ENCODE peak calls at places on chromosome 6, in six cellular contexts. One of them, this sample, is unnamed.

GRCh38 chr6:136095961-136096360 is 154.2 kb downstream of the MTFR2 start:
- DNase-seq in AG10803: peak
- DNase-seq in breast epithelium: no peak
- DNase-seq in HFFc6: no peak
- DNase-seq in AG04449: no peak
- DNase-seq in HCT116: no peak
- DNase-seq in this sample: no peak

GRCh38 chr6:43334466-43335095 is 26.0 kb upstream of the CRIP3 start:
- DNase-seq in AG04449: peak
- DNase-seq in HCT116: peak
- DNase-seq in HFFc6: peak
- DNase-seq in AG10803: peak
- DNase-seq in breast epithelium: no peak
- DNase-seq in this sample: no peak

GRCh38 chr6:2531426-2532208 is 219.1 kb downstream of the MYLK4 start:
- DNase-seq in HCT116: no peak
- DNase-seq in AG04449: peak
- DNase-seq in AG10803: peak
- DNase-seq in HFFc6: peak
- DNase-seq in breast epithelium: no peak
- DNase-seq in this sample: no peak

GRCh38 chr6:139296927-139297326 is 5.1 kb upstream of the TXLNB start:
- DNase-seq in HFFc6: peak
- DNase-seq in AG04449: no peak
- DNase-seq in AG10803: peak
- DNase-seq in HCT116: no peak
- DNase-seq in breast epithelium: no peak
- DNase-seq in this sample: no peak

GRCh38 chr6:155771822-155772221 is 316.2 kb upstream of the NOX3 start:
- DNase-seq in HCT116: no peak
- DNase-seq in HFFc6: no peak
- DNase-seq in AG04449: no peak
- DNase-seq in AG10803: no peak
- DNase-seq in breast epithelium: no peak
- DNase-seq in this sample: no peak

GRCh38 chr6:105135056-105135455 is 44.8 kb downstream of the POPDC3 start:
- DNase-seq in breast epithelium: no peak
- DNase-seq in HCT116: no peak
- DNase-seq in AG10803: peak
- DNase-seq in AG04449: no peak
- DNase-seq in HFFc6: no peak
- DNase-seq in this sample: no peak

GRCh38 chr6:26312096-26312463 is 52.9 kb upstream of the BTN3A2 start:
- DNase-seq in AG04449: no peak
- DNase-seq in HFFc6: no peak
- DNase-seq in AG10803: no peak
- DNase-seq in breast epithelium: no peak
- DNase-seq in HCT116: no peak
- DNase-seq in this sample: no peak

GRCh38 chr6:114121913-114122662 is 151.1 kb upstream of the HDAC2 start:
- DNase-seq in breast epithelium: no peak
- DNase-seq in HFFc6: no peak
- DNase-seq in AG04449: no peak
- DNase-seq in HCT116: no peak
- DNase-seq in AG10803: peak
- DNase-seq in this sample: no peak

GRCh38 chr6:146312606-146313005 is 231.0 kb upstream of the RAB32 start:
- DNase-seq in HCT116: no peak
- DNase-seq in breast epithelium: no peak
- DNase-seq in AG10803: peak
- DNase-seq in AG04449: no peak
- DNase-seq in HFFc6: no peak
- DNase-seq in this sample: no peak

GRCh38 chr6:117601811-117602150 is 530 bp downstream of the GOPC start:
- DNase-seq in HCT116: no peak
- DNase-seq in breast epithelium: no peak
- DNase-seq in AG04449: no peak
- DNase-seq in AG10803: no peak
- DNase-seq in HFFc6: no peak
- DNase-seq in this sample: no peak

GRCh38 chr6:26438000-26438399 is 2.3 kb upstream of the BTN3A3 start:
- DNase-seq in AG10803: no peak
- DNase-seq in AG04449: no peak
- DNase-seq in HCT116: no peak
- DNase-seq in HFFc6: no peak
- DNase-seq in breast epithelium: no peak
- DNase-seq in this sample: no peak

GRCh38 chr6:43715056-43715788 is 27.6 kb upstream of the MRPS18A start:
- DNase-seq in AG10803: no peak
- DNase-seq in breast epithelium: no peak
- DNase-seq in HCT116: no peak
- DNase-seq in AG04449: no peak
- DNase-seq in HFFc6: no peak
- DNase-seq in this sample: no peak

GRCh38 chr6:137443901-137444300 is 50.3 kb downstream of the OLIG3 start:
- DNase-seq in breast epithelium: no peak
- DNase-seq in HFFc6: no peak
- DNase-seq in HCT116: peak
- DNase-seq in AG10803: no peak
- DNase-seq in AG04449: no peak
- DNase-seq in this sample: no peak

GRCh38 chr6:26216886-26217713 is 129.9 kb downstream of the HFE start:
- DNase-seq in HFFc6: peak
- DNase-seq in AG04449: no peak
- DNase-seq in breast epithelium: peak
- DNase-seq in AG10803: peak
- DNase-seq in HCT116: no peak
- DNase-seq in this sample: no peak

GRCh38 chr6:79180082-79180481 is 54.4 kb downstream of the HMGN3 start:
- DNase-seq in HFFc6: no peak
- DNase-seq in AG04449: no peak
- DNase-seq in HCT116: no peak
- DNase-seq in breast epithelium: no peak
- DNase-seq in AG10803: no peak
- DNase-seq in this sample: no peak

GRCh38 chr6:26045046-26045938 is 41.9 kb upstream of the HFE start:
- DNase-seq in AG04449: no peak
- DNase-seq in AG10803: peak
- DNase-seq in HFFc6: peak
- DNase-seq in breast epithelium: peak
- DNase-seq in HCT116: no peak
- DNase-seq in this sample: no peak

GRCh38 chr6:21946298-21946783 is 350.5 kb downstream of the PRL start:
- DNase-seq in breast epithelium: peak
- DNase-seq in HFFc6: peak
- DNase-seq in HCT116: no peak
- DNase-seq in AG04449: peak
- DNase-seq in AG10803: peak
- DNase-seq in this sample: no peak

GRCh38 chr6:143325379-143326140 is 124.9 kb downstream of the ADAT2 start:
- DNase-seq in AG10803: peak
- DNase-seq in HFFc6: peak
- DNase-seq in breast epithelium: no peak
- DNase-seq in AG04449: no peak
- DNase-seq in HCT116: no peak
- DNase-seq in this sample: no peak

GRCh38 chr6:127343753-127344659 is 597 bp upstream of the ECHDC1 start:
- DNase-seq in AG04449: no peak
- DNase-seq in HCT116: no peak
- DNase-seq in AG10803: peak
- DNase-seq in breast epithelium: no peak
- DNase-seq in HFFc6: no peak
- DNase-seq in this sample: no peak

GRCh38 chr6:43250992-43251373 is 7.7 kb downstream of the TTBK1 start:
- DNase-seq in HCT116: no peak
- DNase-seq in breast epithelium: no peak
- DNase-seq in AG10803: no peak
- DNase-seq in AG04449: no peak
- DNase-seq in HFFc6: no peak
- DNase-seq in this sample: no peak

GRCh38 chr6:137213331-137213740 is 5.8 kb downstream of the IFNGR1 start:
- DNase-seq in breast epithelium: no peak
- DNase-seq in AG04449: no peak
- DNase-seq in HFFc6: no peak
- DNase-seq in HCT116: no peak
- DNase-seq in AG10803: no peak
- DNase-seq in this sample: no peak

DNA sequence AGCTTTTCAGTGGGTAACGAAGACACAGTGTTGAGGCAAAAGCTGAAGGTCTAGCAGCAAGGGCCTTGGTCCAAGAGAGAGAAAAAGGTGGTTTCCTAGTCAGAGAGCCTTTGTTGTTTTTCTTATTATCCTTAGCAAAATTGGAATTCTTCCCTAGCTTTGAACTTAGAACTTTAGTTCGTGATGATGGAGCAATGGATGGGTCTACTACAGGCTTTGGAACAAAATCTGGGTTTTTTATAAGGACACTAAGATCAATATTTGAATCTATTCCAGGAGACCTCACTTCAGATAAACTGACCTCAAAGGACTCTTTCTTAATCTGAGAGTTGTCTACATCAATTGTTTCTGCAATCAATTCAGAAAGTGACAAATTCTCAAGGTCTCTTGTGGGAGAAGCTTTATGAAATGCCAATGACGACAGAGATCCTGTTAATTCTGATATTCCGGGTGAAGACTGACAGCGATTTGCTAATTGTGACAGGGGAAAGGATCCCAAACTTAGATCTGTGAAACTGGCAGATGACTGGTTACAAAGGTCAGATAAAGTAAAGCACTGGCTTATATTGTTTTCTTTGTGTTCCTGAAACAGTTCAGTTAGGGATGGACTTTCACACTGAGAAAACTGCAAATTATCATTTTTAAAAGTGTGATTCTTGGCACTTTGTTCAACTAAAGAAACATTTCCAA is 17.7 kb downstream of the HBS1L start:
- DNase-seq in HFFc6: no peak
- DNase-seq in AG04449: no peak
- DNase-seq in HCT116: no peak
- DNase-seq in breast epithelium: no peak
- DNase-seq in AG10803: no peak
- DNase-seq in this sample: no peak
- TF ChIP-seq CTCF in HFFc6: no peak
- TF ChIP-seq CTCF in AG04449: no peak
- TF ChIP-seq CTCF in HCT116: no peak
- TF ChIP-seq CTCF in breast epithelium: no peak
- TF ChIP-seq CTCF in AG10803: no peak
- TF ChIP-seq CTCF in this sample: no peak

DNA sequence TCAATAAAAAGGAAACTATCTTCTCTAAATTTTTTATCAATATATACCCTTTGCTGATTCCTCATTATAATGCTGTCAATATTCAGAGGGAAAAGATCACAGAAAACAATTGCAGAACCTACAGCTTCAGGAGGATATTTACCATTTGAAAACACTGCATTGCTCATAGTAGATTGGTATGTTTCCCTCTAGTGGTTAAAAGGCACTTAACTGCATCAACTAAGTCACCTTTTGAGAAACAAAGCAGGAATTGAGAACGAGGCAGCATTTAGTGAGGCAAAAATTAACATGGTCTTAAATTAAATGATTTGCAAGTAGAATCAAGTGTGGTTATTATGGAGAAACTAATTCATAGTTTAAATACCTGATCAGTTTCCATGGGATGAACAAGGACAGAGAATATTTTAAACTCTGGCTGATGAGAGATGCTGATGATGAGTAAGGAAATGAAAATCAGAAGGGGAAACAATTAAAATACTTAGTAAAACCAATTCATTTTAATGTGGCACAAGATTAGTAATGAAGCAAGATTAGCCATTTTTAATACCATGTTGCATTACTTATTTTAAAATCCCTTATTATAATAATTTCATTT is 642.1 kb downstream of the EPHA7 start:
- DNase-seq in HFFc6: no peak
- DNase-seq in AG10803: peak
- DNase-seq in HCT116: no peak
- DNase-seq in AG04449: no peak
- DNase-seq in breast epithelium: no peak
- DNase-seq in this sample: no peak
- TF ChIP-seq CTCF in HFFc6: peak
- TF ChIP-seq CTCF in AG10803: peak
- TF ChIP-seq CTCF in HCT116: no peak
- TF ChIP-seq CTCF in AG04449: peak
- TF ChIP-seq CTCF in breast epithelium: no peak
- TF ChIP-seq CTCF in this sample: peak

DNA sequence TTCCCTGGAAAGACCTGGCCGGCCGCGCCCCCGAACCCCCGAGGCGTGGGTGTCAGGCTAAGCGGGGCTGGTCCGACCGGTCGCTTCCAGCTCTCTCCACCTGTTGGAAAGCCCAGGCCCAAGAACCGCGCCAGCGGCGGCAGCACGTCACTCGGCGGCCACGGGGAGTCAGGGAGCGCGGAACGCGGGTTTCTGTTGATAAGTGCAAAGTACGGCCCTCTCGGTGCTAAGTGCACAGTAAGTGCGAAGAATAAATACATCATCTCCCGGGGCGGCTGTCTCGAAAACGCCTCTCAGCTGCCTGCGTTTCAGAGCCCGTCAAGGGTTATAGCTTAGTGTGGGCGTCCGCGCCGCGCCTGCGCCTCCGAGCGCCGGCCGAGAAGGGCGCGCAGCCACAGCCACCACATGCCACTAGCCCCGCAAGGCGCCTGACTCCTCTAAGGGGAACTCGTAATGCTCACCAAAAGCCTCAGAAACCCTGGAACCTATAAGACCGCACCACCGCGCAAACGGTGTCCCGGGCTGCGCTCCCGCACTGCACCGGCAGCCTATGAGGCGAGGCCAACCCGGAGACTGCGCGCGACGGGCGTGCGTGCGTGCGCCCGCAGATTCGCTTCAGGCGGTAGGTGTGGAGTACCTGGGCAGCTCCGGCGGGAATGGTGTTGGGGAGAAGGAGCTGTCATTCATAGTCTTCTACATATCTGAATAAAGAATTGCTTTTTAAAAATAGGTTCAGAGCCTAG is 9.2 kb upstream of the TBX18 start:
- DNase-seq in AG10803: peak
- DNase-seq in AG04449: no peak
- DNase-seq in breast epithelium: no peak
- DNase-seq in HCT116: no peak
- DNase-seq in HFFc6: no peak
- DNase-seq in this sample: no peak
- TF ChIP-seq CTCF in AG10803: no peak
- TF ChIP-seq CTCF in AG04449: no peak
- TF ChIP-seq CTCF in breast epithelium: no peak
- TF ChIP-seq CTCF in HCT116: no peak
- TF ChIP-seq CTCF in HFFc6: no peak
- TF ChIP-seq CTCF in this sample: no peak

GRCh38 chr6:36893976-36894932 is 8.5 kb downstream of the C6orf89 start:
- DNase-seq in AG10803: no peak
- DNase-seq in AG04449: no peak
- DNase-seq in HCT116: no peak
- DNase-seq in breast epithelium: no peak
- DNase-seq in HFFc6: no peak
- DNase-seq in this sample: no peak

DNA sequence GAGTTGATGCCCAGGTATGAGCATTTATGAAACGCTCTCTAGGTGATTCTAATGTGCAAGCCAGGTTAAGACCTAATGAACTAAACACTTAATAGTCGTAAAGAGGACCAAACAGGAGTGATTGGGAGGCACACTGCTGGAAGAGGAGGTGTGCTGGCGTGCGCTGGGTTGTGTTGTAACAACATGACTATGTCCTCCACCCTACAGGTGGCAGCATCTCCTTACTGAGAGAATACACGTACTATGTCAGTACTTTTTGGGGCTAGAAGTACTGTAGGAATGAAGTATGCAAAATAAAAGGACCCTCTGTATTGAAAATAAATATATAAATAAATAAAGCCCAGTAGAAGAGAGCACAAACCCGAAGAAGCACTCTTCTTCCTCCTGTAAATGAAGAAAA is 11.9 kb downstream of the C6orf89 start:
- DNase-seq in HCT116: no peak
- DNase-seq in breast epithelium: no peak
- DNase-seq in AG10803: no peak
- DNase-seq in AG04449: no peak
- DNase-seq in HFFc6: no peak
- DNase-seq in this sample: no peak
- TF ChIP-seq CTCF in HCT116: peak
- TF ChIP-seq CTCF in breast epithelium: no peak
- TF ChIP-seq CTCF in AG10803: peak
- TF ChIP-seq CTCF in AG04449: no peak
- TF ChIP-seq CTCF in HFFc6: peak
- TF ChIP-seq CTCF in this sample: peak